ENCODE peak calls at places on chromosomes 1 and 21, in seven cellular contexts. One of them, this sample, is unnamed.

GRCh38 chr1:26168410-26169167 is at the start of gene C1orf232:
- DNase-seq in HCT116: no peak
- DNase-seq in HepG2: no peak
- DNase-seq in H1: no peak
- DNase-seq in K562: no peak
- DNase-seq in GM12878: no peak
- DNase-seq in SK-N-SH: no peak
- DNase-seq in this sample: no peak

GRCh38 chr1:15704526-15705183 is 20.5 kb downstream of the PLEKHM2 start:
- DNase-seq in HCT116: no peak
- DNase-seq in HepG2: no peak
- DNase-seq in H1: no peak
- DNase-seq in K562: no peak
- DNase-seq in GM12878: no peak
- DNase-seq in SK-N-SH: no peak
- DNase-seq in this sample: no peak

GRCh38 chr1:21539933-21540332 is 30.7 kb downstream of the ALPL start:
- DNase-seq in HCT116: peak; percentile 54
- DNase-seq in HepG2: peak; percentile 31
- DNase-seq in H1: no peak
- DNase-seq in K562: peak; percentile 30
- DNase-seq in GM12878: no peak
- DNase-seq in SK-N-SH: peak; percentile 82
- DNase-seq in this sample: no peak

GRCh38 chr1:242877743-242878142 is 353.2 kb upstream of the PLD5 start:
- DNase-seq in HCT116: no peak
- DNase-seq in HepG2: no peak
- DNase-seq in H1: no peak
- DNase-seq in K562: no peak
- DNase-seq in GM12878: no peak
- DNase-seq in SK-N-SH: no peak
- DNase-seq in this sample: no peak

GRCh38 chr1:115874929-115875328 is 34.0 kb upstream of the NHLH2 start:
- DNase-seq in HCT116: no peak
- DNase-seq in HepG2: no peak
- DNase-seq in H1: no peak
- DNase-seq in K562: no peak
- DNase-seq in GM12878: no peak
- DNase-seq in SK-N-SH: no peak
- DNase-seq in this sample: no peak

GRCh38 chr1:110309139-110309538 is 30.0 kb upstream of the RBM15 start:
- DNase-seq in HCT116: no peak
- DNase-seq in HepG2: no peak
- DNase-seq in H1: no peak
- DNase-seq in K562: peak; percentile 18
- DNase-seq in GM12878: no peak
- DNase-seq in SK-N-SH: no peak
- DNase-seq in this sample: no peak

GRCh38 chr1:243729956-243730355 is 120.1 kb downstream of the AKT3 start:
- DNase-seq in HCT116: no peak
- DNase-seq in HepG2: no peak
- DNase-seq in H1: no peak
- DNase-seq in K562: no peak
- DNase-seq in GM12878: no peak
- DNase-seq in SK-N-SH: no peak
- DNase-seq in this sample: no peak

GRCh38 chr1:208081972-208082371 is 162.2 kb downstream of the PLXNA2 start:
- DNase-seq in HCT116: no peak
- DNase-seq in HepG2: no peak
- DNase-seq in H1: no peak
- DNase-seq in K562: peak; percentile 22
- DNase-seq in GM12878: no peak
- DNase-seq in SK-N-SH: no peak
- DNase-seq in this sample: no peak

GRCh38 chr1:85334962-85335361 is 58.5 kb upstream of the BCL10 start:
- DNase-seq in HCT116: no peak
- DNase-seq in HepG2: no peak
- DNase-seq in H1: no peak
- DNase-seq in K562: no peak
- DNase-seq in GM12878: no peak
- DNase-seq in SK-N-SH: no peak
- DNase-seq in this sample: no peak

GRCh38 chr1:186763107-186763506 is 65.6 kb upstream of the PLA2G4A start:
- DNase-seq in HCT116: no peak
- DNase-seq in HepG2: no peak
- DNase-seq in H1: no peak
- DNase-seq in K562: no peak
- DNase-seq in GM12878: no peak
- DNase-seq in SK-N-SH: no peak
- DNase-seq in this sample: no peak

GRCh38 chr21:19458295-19458694 is 1054.7 kb upstream of the TMPRSS15 start:
- DNase-seq in HCT116: no peak
- DNase-seq in HepG2: no peak
- DNase-seq in H1: no peak
- DNase-seq in K562: no peak
- DNase-seq in GM12878: no peak
- DNase-seq in SK-N-SH: no peak
- DNase-seq in this sample: no peak

GRCh38 chr1:183635112-183635605 is 424 bp downstream of the ARPC5 start:
- DNase-seq in HCT116: no peak
- DNase-seq in HepG2: no peak
- DNase-seq in H1: no peak
- DNase-seq in K562: peak; percentile 63
- DNase-seq in GM12878: no peak
- DNase-seq in SK-N-SH: peak; percentile 71
- DNase-seq in this sample: no peak

GRCh38 chr1:84742653-84743052 is 52.4 kb upstream of the SSX2IP start:
- DNase-seq in HCT116: no peak
- DNase-seq in HepG2: no peak
- DNase-seq in H1: no peak
- DNase-seq in K562: no peak
- DNase-seq in GM12878: no peak
- DNase-seq in SK-N-SH: no peak
- DNase-seq in this sample: no peak

GRCh38 chr1:1216770-1217620 is 3.0 kb upstream of the TNFRSF4 start:
- DNase-seq in HCT116: no peak
- DNase-seq in HepG2: no peak
- DNase-seq in H1: no peak
- DNase-seq in K562: no peak
- DNase-seq in GM12878: no peak
- DNase-seq in SK-N-SH: no peak
- DNase-seq in this sample: no peak

GRCh38 chr1:6011946-6012258 is 19.7 kb upstream of the NPHP4 start:
- DNase-seq in HCT116: no peak
- DNase-seq in HepG2: no peak
- DNase-seq in H1: no peak
- DNase-seq in K562: no peak
- DNase-seq in GM12878: no peak
- DNase-seq in SK-N-SH: no peak
- DNase-seq in this sample: no peak

GRCh38 chr1:147496571-147496970 is 44.7 kb upstream of the BCL9 start:
- DNase-seq in HCT116: peak; percentile 19
- DNase-seq in HepG2: peak; percentile 6
- DNase-seq in H1: no peak
- DNase-seq in K562: no peak
- DNase-seq in GM12878: no peak
- DNase-seq in SK-N-SH: peak; percentile 44
- DNase-seq in this sample: no peak

GRCh38 chr1:34396042-34396441 is 219.3 kb downstream of the C1orf94 start:
- DNase-seq in HCT116: no peak
- DNase-seq in HepG2: no peak
- DNase-seq in H1: peak; percentile 19
- DNase-seq in K562: no peak
- DNase-seq in GM12878: no peak
- DNase-seq in SK-N-SH: no peak
- DNase-seq in this sample: no peak

GRCh38 chr1:114037503-114037890 is 58.2 kb downstream of the OLFML3 start:
- DNase-seq in HCT116: no peak
- DNase-seq in HepG2: no peak
- DNase-seq in H1: no peak
- DNase-seq in K562: no peak
- DNase-seq in GM12878: no peak
- DNase-seq in SK-N-SH: no peak
- DNase-seq in this sample: no peak

GRCh38 chr21:35150562-35151226 is 101.6 kb upstream of the RUNX1 start:
- DNase-seq in HCT116: no peak
- DNase-seq in HepG2: no peak
- DNase-seq in H1: no peak
- DNase-seq in K562: no peak
- DNase-seq in GM12878: no peak
- DNase-seq in SK-N-SH: no peak
- DNase-seq in this sample: no peak

GRCh38 chr1:64163972-64164371 is 39.5 kb upstream of the UBE2U start:
- DNase-seq in HCT116: no peak
- DNase-seq in HepG2: no peak
- DNase-seq in H1: no peak
- DNase-seq in K562: no peak
- DNase-seq in GM12878: no peak
- DNase-seq in SK-N-SH: peak; percentile 24
- DNase-seq in this sample: no peak

GRCh38 chr21:21688877-21689276 is 690.7 kb downstream of the NCAM2 start:
- DNase-seq in HCT116: no peak
- DNase-seq in HepG2: no peak
- DNase-seq in H1: peak; percentile 27
- DNase-seq in K562: peak; percentile 23
- DNase-seq in GM12878: no peak
- DNase-seq in SK-N-SH: peak; percentile 5
- DNase-seq in this sample: no peak

GRCh38 chr21:41835711-41836154 is 43.4 kb downstream of the PRDM15 start:
- DNase-seq in HCT116: no peak
- DNase-seq in HepG2: no peak
- DNase-seq in H1: no peak
- DNase-seq in K562: peak; percentile 65
- DNase-seq in GM12878: no peak
- DNase-seq in SK-N-SH: no peak
- DNase-seq in this sample: no peak

GRCh38 chr1:27527223-27527856 is 37.4 kb upstream of the WASF2 start:
- DNase-seq in HCT116: no peak
- DNase-seq in HepG2: no peak
- DNase-seq in H1: peak; percentile 80
- DNase-seq in K562: peak; percentile 90
- DNase-seq in GM12878: no peak
- DNase-seq in SK-N-SH: peak; percentile 80
- DNase-seq in this sample: no peak

GRCh38 chr1:180249725-180250498 is 19.8 kb downstream of the LHX4 start:
- DNase-seq in HCT116: no peak
- DNase-seq in HepG2: no peak
- DNase-seq in H1: no peak
- DNase-seq in K562: no peak
- DNase-seq in GM12878: no peak
- DNase-seq in SK-N-SH: no peak
- DNase-seq in this sample: no peak

GRCh38 chr1:200738733-200739498 is at the start of gene CAMSAP2:
- DNase-seq in HCT116: peak; percentile 34
- DNase-seq in HepG2: peak; percentile 68
- DNase-seq in H1: no peak
- DNase-seq in K562: peak; percentile 90
- DNase-seq in GM12878: no peak
- DNase-seq in SK-N-SH: peak; percentile 94
- DNase-seq in this sample: no peak

GRCh38 chr1:243568793-243569192 is 281.2 kb downstream of the AKT3 start:
- DNase-seq in HCT116: no peak
- DNase-seq in HepG2: no peak
- DNase-seq in H1: no peak
- DNase-seq in K562: no peak
- DNase-seq in GM12878: no peak
- DNase-seq in SK-N-SH: no peak
- DNase-seq in this sample: no peak

GRCh38 chr1:184310157-184310819 is 76.5 kb upstream of the C1orf21 start:
- DNase-seq in HCT116: no peak
- DNase-seq in HepG2: no peak
- DNase-seq in H1: no peak
- DNase-seq in K562: peak; percentile 2
- DNase-seq in GM12878: no peak
- DNase-seq in SK-N-SH: no peak
- DNase-seq in this sample: no peak

DNA sequence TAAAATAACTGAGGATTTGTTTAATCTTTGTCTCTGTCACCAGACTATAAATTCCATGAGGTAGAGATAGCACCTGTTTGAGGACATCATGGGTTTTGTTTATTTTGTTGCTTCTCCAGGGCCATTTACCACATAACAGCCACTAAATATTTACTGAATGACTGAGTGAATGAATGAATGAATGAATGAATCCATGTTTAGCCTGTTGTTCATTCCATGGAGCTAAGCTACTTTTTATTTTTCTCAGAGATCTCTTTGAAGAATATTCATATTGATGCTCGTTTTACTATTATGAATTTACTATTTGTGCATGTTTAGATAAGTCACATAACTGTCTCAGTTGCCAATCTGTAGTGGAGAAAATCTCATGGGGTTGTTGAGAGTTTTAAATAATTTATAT is 17.7 kb downstream of the LRRC8B start:
- DNase-seq in HCT116: no peak
- DNase-seq in HepG2: no peak
- DNase-seq in H1: no peak
- DNase-seq in K562: no peak
- DNase-seq in GM12878: no peak
- DNase-seq in SK-N-SH: no peak
- DNase-seq in this sample: no peak
- TF ChIP-seq SIN3A in HCT116: no peak
- TF ChIP-seq SIN3A in HepG2: no peak
- TF ChIP-seq SIN3A in H1: no peak
- TF ChIP-seq SIN3A in K562: no peak
- TF ChIP-seq SIN3A in GM12878: no peak
- TF ChIP-seq SIN3A in SK-N-SH: no peak
- TF ChIP-seq SIN3A in this sample: no peak

DNA sequence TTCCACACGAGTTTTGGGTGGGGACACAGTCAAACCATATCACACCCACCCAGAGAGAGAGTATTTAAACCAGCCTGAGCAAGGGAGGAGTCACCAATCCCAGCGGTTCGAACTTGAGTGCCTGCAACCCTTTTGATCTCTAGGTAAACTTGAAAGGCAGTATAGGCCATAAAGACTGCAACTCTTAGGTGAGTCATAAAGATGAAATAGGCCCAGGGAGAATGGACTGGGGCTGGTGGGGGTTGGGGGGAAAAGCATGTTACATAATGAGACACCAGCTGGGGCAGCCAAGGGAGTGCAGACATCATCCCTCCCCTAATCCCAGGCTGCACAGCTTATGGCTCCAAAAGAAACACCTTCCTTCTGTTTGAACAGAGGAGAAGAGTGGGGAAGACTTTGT is 99.8 kb upstream of the LHX8 start:
- DNase-seq in HCT116: no peak
- DNase-seq in HepG2: no peak
- DNase-seq in H1: no peak
- DNase-seq in K562: no peak
- DNase-seq in GM12878: no peak
- DNase-seq in SK-N-SH: no peak
- DNase-seq in this sample: no peak
- TF ChIP-seq SIN3A in HCT116: no peak
- TF ChIP-seq SIN3A in HepG2: no peak
- TF ChIP-seq SIN3A in H1: no peak
- TF ChIP-seq SIN3A in K562: no peak
- TF ChIP-seq SIN3A in GM12878: no peak
- TF ChIP-seq SIN3A in SK-N-SH: no peak
- TF ChIP-seq SIN3A in this sample: no peak

GRCh38 chr1:82565146-82565545 is 764.4 kb downstream of the ADGRL2 start:
- DNase-seq in HCT116: peak; percentile 59
- DNase-seq in HepG2: no peak
- DNase-seq in H1: peak; percentile 23
- DNase-seq in K562: no peak
- DNase-seq in GM12878: no peak
- DNase-seq in SK-N-SH: no peak
- DNase-seq in this sample: no peak
- TF ChIP-seq SIN3A in HCT116: no peak
- TF ChIP-seq SIN3A in HepG2: no peak
- TF ChIP-seq SIN3A in H1: no peak
- TF ChIP-seq SIN3A in K562: no peak
- TF ChIP-seq SIN3A in GM12878: no peak
- TF ChIP-seq SIN3A in SK-N-SH: no peak
- TF ChIP-seq SIN3A in this sample: no peak

GRCh38 chr1:182175340-182176068 is 114.0 kb upstream of the ZNF648 start:
- DNase-seq in HCT116: no peak
- DNase-seq in HepG2: peak; percentile 63
- DNase-seq in H1: no peak
- DNase-seq in K562: no peak
- DNase-seq in GM12878: no peak
- DNase-seq in SK-N-SH: no peak
- DNase-seq in this sample: no peak
- TF ChIP-seq SIN3A in HCT116: no peak
- TF ChIP-seq SIN3A in HepG2: no peak
- TF ChIP-seq SIN3A in H1: no peak
- TF ChIP-seq SIN3A in K562: no peak
- TF ChIP-seq SIN3A in GM12878: no peak
- TF ChIP-seq SIN3A in SK-N-SH: no peak
- TF ChIP-seq SIN3A in this sample: no peak